ENCODE peak calls at places on chromosomes 16 and 17, in four cellular contexts. U is neural progenitor cell, M is GM23248, R is fibroblast of lung. D is an unnamed sample.

GRCh38 chr16:58393138-58393504 is 850 bp downstream of the GINS3 start:
- DNase-seq in U (peak), R (peak), M (peak), D (no peak)

GRCh38 chr17:29726721-29727252 is 104.1 kb upstream of the CORO6 start:
- DNase-seq in R (peak), U (no peak), M (peak), D (no peak)

GRCh38 chr16:69818811-69819587 is 56.9 kb downstream of the WWP2 start:
- DNase-seq in M (no peak), R (no peak), U (peak), D (no peak)

GRCh38 chr16:14013571-14014283 is 57.4 kb upstream of the MRTFB start:
- DNase-seq in U (no peak), R (peak), M (peak), D (no peak)

GRCh38 chr16:583470-583814 is 6.4 kb upstream of the RAB40C start:
- DNase-seq in U (no peak), R (no peak), M (no peak), D (no peak)

GRCh38 chr17:46818319-46818928 is at the start of gene WNT3:
- DNase-seq in R (no peak), M (no peak), U (peak), D (no peak)

GRCh38 chr16:75045424-75045823 is 46.6 kb downstream of the ZNRF1 start:
- DNase-seq in U (no peak), M (no peak), R (no peak), D (no peak)

GRCh38 chr16:85940214-85940613 is 41.3 kb downstream of the IRF8 start:
- DNase-seq in M (no peak), U (no peak), R (peak), D (no peak)

GRCh38 chr17:37834168-37834567 is 89.3 kb upstream of the HNF1B start:
- DNase-seq in R (no peak), U (no peak), M (no peak), D (no peak)

GRCh38 chr17:29615492-29616299 is 7.0 kb downstream of the CORO6 start:
- DNase-seq in R (peak), U (peak), M (peak), D (no peak)

DNA sequence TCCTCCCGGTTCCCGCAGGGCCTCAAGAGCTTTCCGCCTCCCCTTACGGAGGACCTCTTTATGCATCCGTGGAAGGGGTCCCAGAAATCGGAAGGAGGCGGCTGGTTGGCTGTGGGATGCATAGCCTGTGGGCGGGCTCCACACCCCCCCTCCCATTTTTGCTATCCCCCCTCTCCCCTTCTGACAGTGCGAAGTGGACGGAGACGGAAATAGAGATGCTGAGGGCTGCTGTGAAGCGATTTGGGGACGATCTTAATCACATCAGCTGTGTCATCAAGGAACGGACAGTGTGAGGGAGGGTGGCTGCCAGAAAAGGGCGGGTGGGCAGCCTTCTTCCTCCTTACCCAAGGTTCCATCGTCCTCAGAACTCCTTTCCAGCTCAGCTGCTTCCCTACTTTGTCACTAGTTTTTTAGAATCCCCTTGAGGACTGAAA is 3.2 kb downstream of the RNASEK start:
- DNase-seq in R (no peak), U (no peak), M (peak), D (no peak)
- H2AFZ ChIP-seq in R (no peak), U (no peak), M (peak), D (no peak)

GRCh38 chr16:2963611-2964415 is at the start of gene KREMEN2:
- DNase-seq in R (no peak), M (peak), U (peak), D (no peak)
- TF ChIP-seq EZH2 in R (peak), M (no peak), U (peak), D (no peak)

GRCh38 chr17:39194985-39195524 is 2.4 kb downstream of the CACNB1 start:
- DNase-seq in R (no peak), M (peak), U (peak), D (no peak)

GRCh38 chr17:39192901-39193300 is 4.6 kb downstream of the CACNB1 start:
- DNase-seq in R (no peak), M (no peak), U (no peak), D (no peak)

GRCh38 chr17:39193346-39193745 is 4.1 kb downstream of the CACNB1 start:
- DNase-seq in M (no peak), U (no peak), R (no peak), D (no peak)

GRCh38 chr17:39195568-39196160 is 1.8 kb downstream of the CACNB1 start:
- DNase-seq in U (no peak), R (peak), M (peak), D (no peak)

GRCh38 chr17:39194089-39194984 is 3.1 kb downstream of the CACNB1 start:
- DNase-seq in R (peak), M (peak), U (peak), D (no peak)
- H3K9ac ChIP-seq in R (no peak), M (peak), U (no peak), D (no peak)

GRCh38 chr16:56547120-56547948 is 17.5 kb upstream of the MT4 start:
- DNase-seq in M (peak), U (peak), R (peak), D (no peak)
- H2AFZ ChIP-seq in M (peak), U (no peak), R (peak), D (peak)

DNA sequence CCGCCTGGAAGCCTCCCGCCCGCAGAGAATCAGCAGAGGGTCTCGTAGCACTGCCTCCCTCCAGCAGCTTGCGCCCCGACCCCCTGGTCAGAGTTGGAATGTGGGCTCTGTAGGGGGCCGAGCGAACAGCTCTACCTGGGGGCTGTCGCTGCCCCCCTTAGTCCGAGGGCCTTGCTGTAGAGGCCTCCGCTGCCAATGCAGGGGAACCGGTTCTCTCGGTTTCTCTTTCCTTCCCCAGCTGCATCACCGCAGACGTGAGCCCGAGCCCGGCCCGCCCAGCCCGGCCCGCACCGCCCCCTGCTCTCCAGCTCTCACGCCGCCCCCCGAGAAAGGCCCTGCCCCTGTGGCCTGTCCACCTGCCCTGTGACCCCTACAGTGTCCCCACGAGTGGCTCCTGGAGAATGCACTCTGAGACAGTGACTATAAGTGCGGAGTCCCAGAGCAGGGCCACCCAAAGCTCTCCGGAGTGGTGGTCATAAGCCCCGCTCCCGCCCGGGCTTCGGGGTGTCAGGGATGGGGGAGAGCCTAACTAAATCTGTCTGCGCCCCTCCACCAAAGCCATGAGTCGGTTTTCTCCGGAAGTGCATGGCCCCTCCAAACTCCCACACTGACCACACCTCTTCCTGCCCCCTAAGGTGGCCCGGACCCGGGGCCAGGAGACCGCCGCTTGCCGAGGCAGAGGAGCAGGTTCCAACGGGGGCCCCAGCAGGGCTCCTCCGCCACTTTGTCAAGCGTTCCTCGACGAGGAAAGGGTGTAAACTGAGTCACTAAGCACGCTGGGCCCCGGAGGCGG is 1.7 kb downstream of the ARHGAP27 start:
- DNase-seq in R (no peak), M (peak), U (peak), D (no peak)
- TF ChIP-seq EZH2 in R (no peak), M (no peak), U (no peak), D (no peak)

GRCh38 chr17:76697702-76698465 is 12.9 kb downstream of the MXRA7 start:
- DNase-seq in U (peak), R (peak), M (peak), D (no peak)
- H3K9ac ChIP-seq in U (no peak), R (no peak), M (peak), D (no peak)

GRCh38 chr16:24837969-24838368 is 7.8 kb upstream of the SLC5A11 start:
- DNase-seq in M (no peak), R (no peak), U (no peak), D (no peak)

GRCh38 chr16:24841291-24841690 is 4.5 kb upstream of the SLC5A11 start:
- DNase-seq in R (no peak), U (no peak), M (no peak), D (no peak)

GRCh38 chr16:24839347-24839972 is 6.3 kb upstream of the SLC5A11 start:
- DNase-seq in U (no peak), R (no peak), M (no peak), D (no peak)

GRCh38 chr16:24836836-24837235 is 8.9 kb upstream of the SLC5A11 start:
- DNase-seq in U (no peak), M (no peak), R (no peak), D (no peak)

DNA sequence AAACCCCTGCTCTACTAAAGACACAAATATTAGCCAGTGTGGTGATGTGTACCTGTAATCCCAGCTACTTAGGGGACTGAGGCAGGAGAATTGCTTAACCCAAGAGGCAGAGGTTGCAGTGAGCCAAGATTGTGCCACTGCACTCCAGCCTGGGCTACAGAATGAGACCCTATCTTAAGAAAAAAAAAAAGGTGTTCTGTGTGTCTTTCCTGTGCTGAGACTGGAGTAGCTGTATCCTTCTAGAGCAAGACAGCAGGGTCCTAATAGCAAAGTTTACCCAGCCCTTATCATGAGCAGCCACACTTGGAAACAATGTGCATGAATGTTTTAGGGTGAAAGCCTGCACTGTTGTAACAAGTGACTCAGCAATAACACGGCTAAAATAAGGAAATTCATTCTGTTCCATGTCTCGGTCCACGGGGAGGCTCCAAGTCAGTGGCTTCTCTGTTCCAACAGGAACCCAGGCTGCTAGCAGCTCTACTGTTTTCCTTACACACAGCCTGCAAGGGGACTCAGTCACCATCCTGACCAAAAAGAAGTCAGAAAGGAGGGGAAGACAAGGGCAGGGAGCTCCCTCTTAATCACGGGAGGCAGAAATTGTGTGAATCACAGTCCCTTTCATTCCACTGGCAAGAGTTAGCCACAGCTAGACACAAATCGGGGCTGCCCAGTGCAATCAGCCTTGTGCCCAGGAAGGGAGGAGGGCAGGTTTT is 7.1 kb upstream of the SLC5A11 start:
- DNase-seq in U (no peak), R (peak), M (peak), D (no peak)
- H2AFZ ChIP-seq in U (no peak), R (peak), M (peak), D (peak)

D was measured in keratinocyte.